ENCODE peak calls at places on chromosomes 13 and 19, in nine cellular contexts. One of them, this sample, is unnamed.

GRCh38 chr19:53991224-53992113 is at the start of gene CACNG6:
- DNase-seq in CD4-positive, alpha-beta memory T cell: no peak
- DNase-seq in endodermal cell: peak
- DNase-seq in mucosa of descending colon: peak
- DNase-seq in SJSA1: no peak
- DNase-seq in transverse colon: no peak
- DNase-seq in fibroblast of lung: no peak
- DNase-seq in lower leg skin: no peak
- DNase-seq in hepatocyte: peak
- DNase-seq in this sample: no peak

GRCh38 chr13:20969182-20969581 is 66.6 kb upstream of the XPO4 start:
- DNase-seq in CD4-positive, alpha-beta memory T cell: no peak
- DNase-seq in endodermal cell: no peak
- DNase-seq in mucosa of descending colon: no peak
- DNase-seq in SJSA1: no peak
- DNase-seq in transverse colon: no peak
- DNase-seq in fibroblast of lung: peak
- DNase-seq in lower leg skin: no peak
- DNase-seq in hepatocyte: no peak
- DNase-seq in this sample: peak

GRCh38 chr13:87259479-87260083 is 411.6 kb upstream of the SLITRK5 start:
- DNase-seq in CD4-positive, alpha-beta memory T cell: no peak
- DNase-seq in endodermal cell: peak
- DNase-seq in mucosa of descending colon: no peak
- DNase-seq in SJSA1: no peak
- DNase-seq in transverse colon: no peak
- DNase-seq in fibroblast of lung: peak
- DNase-seq in lower leg skin: no peak
- DNase-seq in hepatocyte: peak
- DNase-seq in this sample: peak

GRCh38 chr13:20049558-20050473 is 91.3 kb downstream of the ZMYM2 start:
- DNase-seq in CD4-positive, alpha-beta memory T cell: peak
- DNase-seq in endodermal cell: no peak
- DNase-seq in mucosa of descending colon: no peak
- DNase-seq in SJSA1: no peak
- DNase-seq in transverse colon: no peak
- DNase-seq in fibroblast of lung: no peak
- DNase-seq in lower leg skin: no peak
- DNase-seq in hepatocyte: no peak
- DNase-seq in this sample: peak

GRCh38 chr13:108268713-108269112 is 805 bp upstream of the TNFSF13B start:
- DNase-seq in CD4-positive, alpha-beta memory T cell: no peak
- DNase-seq in endodermal cell: no peak
- DNase-seq in mucosa of descending colon: no peak
- DNase-seq in SJSA1: no peak
- DNase-seq in transverse colon: no peak
- DNase-seq in fibroblast of lung: no peak
- DNase-seq in lower leg skin: no peak
- DNase-seq in hepatocyte: no peak
- DNase-seq in this sample: no peak

GRCh38 chr13:109196896-109197295 is 567.5 kb downstream of the MYO16 start:
- DNase-seq in CD4-positive, alpha-beta memory T cell: no peak
- DNase-seq in endodermal cell: peak
- DNase-seq in mucosa of descending colon: no peak
- DNase-seq in SJSA1: peak
- DNase-seq in transverse colon: no peak
- DNase-seq in fibroblast of lung: no peak
- DNase-seq in lower leg skin: no peak
- DNase-seq in hepatocyte: no peak
- DNase-seq in this sample: no peak

GRCh38 chr13:48626077-48626449 is 27.7 kb upstream of the CYSLTR2 start:
- DNase-seq in CD4-positive, alpha-beta memory T cell: no peak
- DNase-seq in endodermal cell: no peak
- DNase-seq in mucosa of descending colon: no peak
- DNase-seq in SJSA1: no peak
- DNase-seq in transverse colon: no peak
- DNase-seq in fibroblast of lung: peak
- DNase-seq in lower leg skin: no peak
- DNase-seq in hepatocyte: peak
- DNase-seq in this sample: peak

GRCh38 chr19:2993579-2993978 is 16.2 kb downstream of the TLE6 start:
- DNase-seq in CD4-positive, alpha-beta memory T cell: no peak
- DNase-seq in endodermal cell: no peak
- DNase-seq in mucosa of descending colon: no peak
- DNase-seq in SJSA1: no peak
- DNase-seq in transverse colon: no peak
- DNase-seq in fibroblast of lung: no peak
- DNase-seq in lower leg skin: no peak
- DNase-seq in hepatocyte: no peak
- DNase-seq in this sample: no peak

GRCh38 chr13:39406688-39407087 is 196.3 kb downstream of the LHFPL6 start:
- DNase-seq in CD4-positive, alpha-beta memory T cell: no peak
- DNase-seq in endodermal cell: no peak
- DNase-seq in mucosa of descending colon: no peak
- DNase-seq in SJSA1: no peak
- DNase-seq in transverse colon: no peak
- DNase-seq in fibroblast of lung: no peak
- DNase-seq in lower leg skin: no peak
- DNase-seq in hepatocyte: no peak
- DNase-seq in this sample: no peak

GRCh38 chr19:21812448-21812847 is 23.5 kb downstream of the ZNF43 start:
- DNase-seq in CD4-positive, alpha-beta memory T cell: no peak
- DNase-seq in endodermal cell: no peak
- DNase-seq in mucosa of descending colon: no peak
- DNase-seq in SJSA1: no peak
- DNase-seq in transverse colon: no peak
- DNase-seq in fibroblast of lung: no peak
- DNase-seq in lower leg skin: no peak
- DNase-seq in hepatocyte: no peak
- DNase-seq in this sample: no peak

GRCh38 chr13:101835920-101836319 is 383.4 kb downstream of the ITGBL1 start:
- DNase-seq in CD4-positive, alpha-beta memory T cell: no peak
- DNase-seq in endodermal cell: no peak
- DNase-seq in mucosa of descending colon: no peak
- DNase-seq in SJSA1: no peak
- DNase-seq in transverse colon: no peak
- DNase-seq in fibroblast of lung: no peak
- DNase-seq in lower leg skin: no peak
- DNase-seq in hepatocyte: no peak
- DNase-seq in this sample: no peak

GRCh38 chr13:75968103-75968838 is 332.1 kb downstream of the LMO7 start:
- DNase-seq in CD4-positive, alpha-beta memory T cell: no peak
- DNase-seq in endodermal cell: no peak
- DNase-seq in mucosa of descending colon: no peak
- DNase-seq in SJSA1: no peak
- DNase-seq in transverse colon: no peak
- DNase-seq in fibroblast of lung: peak
- DNase-seq in lower leg skin: no peak
- DNase-seq in hepatocyte: no peak
- DNase-seq in this sample: no peak

GRCh38 chr19:17055636-17056035 is 19.6 kb downstream of the HAUS8 start:
- DNase-seq in CD4-positive, alpha-beta memory T cell: no peak
- DNase-seq in endodermal cell: no peak
- DNase-seq in mucosa of descending colon: no peak
- DNase-seq in SJSA1: no peak
- DNase-seq in transverse colon: no peak
- DNase-seq in fibroblast of lung: no peak
- DNase-seq in lower leg skin: no peak
- DNase-seq in hepatocyte: no peak
- DNase-seq in this sample: no peak
- H3K4me3 ChIP-seq in CD4-positive, alpha-beta memory T cell: no peak
- H3K4me3 ChIP-seq in endodermal cell: no peak
- H3K4me3 ChIP-seq in mucosa of descending colon: no peak
- H3K4me3 ChIP-seq in SJSA1: no peak
- H3K4me3 ChIP-seq in transverse colon: no peak
- H3K4me3 ChIP-seq in fibroblast of lung: no peak
- H3K4me3 ChIP-seq in lower leg skin: no peak
- H3K4me3 ChIP-seq in hepatocyte: no peak
- H3K4me3 ChIP-seq in this sample: no peak

GRCh38 chr13:113144255-113144629 is 14.2 kb upstream of the PROZ start:
- DNase-seq in CD4-positive, alpha-beta memory T cell: no peak
- DNase-seq in endodermal cell: peak
- DNase-seq in mucosa of descending colon: no peak
- DNase-seq in SJSA1: no peak
- DNase-seq in transverse colon: no peak
- DNase-seq in fibroblast of lung: no peak
- DNase-seq in lower leg skin: no peak
- DNase-seq in hepatocyte: no peak
- DNase-seq in this sample: no peak
- H3K4me3 ChIP-seq in CD4-positive, alpha-beta memory T cell: no peak
- H3K4me3 ChIP-seq in endodermal cell: no peak
- H3K4me3 ChIP-seq in mucosa of descending colon: no peak
- H3K4me3 ChIP-seq in SJSA1: no peak
- H3K4me3 ChIP-seq in transverse colon: no peak
- H3K4me3 ChIP-seq in fibroblast of lung: no peak
- H3K4me3 ChIP-seq in lower leg skin: no peak
- H3K4me3 ChIP-seq in hepatocyte: no peak
- H3K4me3 ChIP-seq in this sample: no peak

GRCh38 chr19:11338569-11339253 is 746 bp downstream of the RAB3D start:
- DNase-seq in CD4-positive, alpha-beta memory T cell: no peak
- DNase-seq in endodermal cell: no peak
- DNase-seq in mucosa of descending colon: peak
- DNase-seq in SJSA1: no peak
- DNase-seq in transverse colon: no peak
- DNase-seq in fibroblast of lung: no peak
- DNase-seq in lower leg skin: no peak
- DNase-seq in hepatocyte: peak
- DNase-seq in this sample: no peak

GRCh38 chr19:11337080-11337479 is 2.4 kb downstream of the RAB3D start:
- DNase-seq in CD4-positive, alpha-beta memory T cell: no peak
- DNase-seq in endodermal cell: no peak
- DNase-seq in mucosa of descending colon: no peak
- DNase-seq in SJSA1: no peak
- DNase-seq in transverse colon: no peak
- DNase-seq in fibroblast of lung: no peak
- DNase-seq in lower leg skin: no peak
- DNase-seq in hepatocyte: peak
- DNase-seq in this sample: no peak

GRCh38 chr19:11335449-11336146 is 3.9 kb downstream of the RAB3D start:
- DNase-seq in CD4-positive, alpha-beta memory T cell: no peak
- DNase-seq in endodermal cell: no peak
- DNase-seq in mucosa of descending colon: no peak
- DNase-seq in SJSA1: no peak
- DNase-seq in transverse colon: no peak
- DNase-seq in fibroblast of lung: no peak
- DNase-seq in lower leg skin: no peak
- DNase-seq in hepatocyte: no peak
- DNase-seq in this sample: no peak

GRCh38 chr19:11339254-11340098 is at the start of gene RAB3D:
- DNase-seq in CD4-positive, alpha-beta memory T cell: peak
- DNase-seq in endodermal cell: peak
- DNase-seq in mucosa of descending colon: peak
- DNase-seq in SJSA1: peak
- DNase-seq in transverse colon: peak
- DNase-seq in fibroblast of lung: peak
- DNase-seq in lower leg skin: peak
- DNase-seq in hepatocyte: peak
- DNase-seq in this sample: peak

DNA sequence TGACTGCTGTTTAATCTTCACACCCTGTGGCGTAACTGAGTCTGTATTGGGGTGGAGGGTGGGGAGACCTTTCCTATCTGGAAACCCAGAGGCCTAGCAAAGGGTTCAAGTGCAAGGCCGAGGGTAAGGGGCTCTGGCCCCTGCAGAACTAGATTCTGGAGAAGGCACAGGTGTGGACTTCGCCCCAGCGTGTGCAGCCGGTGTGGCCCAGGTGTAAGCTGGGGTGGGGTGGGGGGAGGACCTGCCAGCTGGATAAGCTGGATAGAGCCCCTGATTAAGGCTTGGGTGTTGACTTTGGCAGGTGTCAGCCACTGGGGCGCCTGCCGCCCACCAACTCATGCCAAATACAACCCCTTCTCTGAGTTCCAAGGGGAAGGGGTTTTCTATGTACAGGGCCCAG is 1.3 kb downstream of the RAB3D start:
- DNase-seq in CD4-positive, alpha-beta memory T cell: no peak
- DNase-seq in endodermal cell: no peak
- DNase-seq in mucosa of descending colon: peak
- DNase-seq in SJSA1: no peak
- DNase-seq in transverse colon: peak
- DNase-seq in fibroblast of lung: no peak
- DNase-seq in lower leg skin: no peak
- DNase-seq in hepatocyte: peak
- DNase-seq in this sample: no peak
- H3K4me3 ChIP-seq in CD4-positive, alpha-beta memory T cell: no peak
- H3K4me3 ChIP-seq in endodermal cell: peak
- H3K4me3 ChIP-seq in mucosa of descending colon: no peak
- H3K4me3 ChIP-seq in SJSA1: no peak
- H3K4me3 ChIP-seq in transverse colon: peak
- H3K4me3 ChIP-seq in fibroblast of lung: no peak
- H3K4me3 ChIP-seq in lower leg skin: no peak
- H3K4me3 ChIP-seq in hepatocyte: peak
- H3K4me3 ChIP-seq in this sample: no peak

GRCh38 chr13:29935309-29935981 is 85.0 kb upstream of the UBL3 start:
- DNase-seq in CD4-positive, alpha-beta memory T cell: peak
- DNase-seq in endodermal cell: no peak
- DNase-seq in mucosa of descending colon: no peak
- DNase-seq in SJSA1: no peak
- DNase-seq in transverse colon: peak
- DNase-seq in fibroblast of lung: no peak
- DNase-seq in lower leg skin: no peak
- DNase-seq in hepatocyte: no peak
- DNase-seq in this sample: no peak
- H3K4me3 ChIP-seq in CD4-positive, alpha-beta memory T cell: peak
- H3K4me3 ChIP-seq in endodermal cell: no peak
- H3K4me3 ChIP-seq in mucosa of descending colon: no peak
- H3K4me3 ChIP-seq in SJSA1: no peak
- H3K4me3 ChIP-seq in transverse colon: peak
- H3K4me3 ChIP-seq in fibroblast of lung: no peak
- H3K4me3 ChIP-seq in lower leg skin: no peak
- H3K4me3 ChIP-seq in hepatocyte: no peak
- H3K4me3 ChIP-seq in this sample: no peak

This sample was measured in choroid plexus epithelial cell.